ENCODE peak calls at places on chromosomes 12 and 14, in nine cellular contexts. D, N, Q, G, I, V, J, C and B are unnamed samples.

GRCh38 chr14:76715927-76716200 is 45.4 kb upstream of the VASH1 start:
- DNase-seq in D (no peak), N (no peak), Q (no peak), G (no peak), I (no peak), V (no peak), J (no peak), C (no peak), B (no peak)

GRCh38 chr12:82413994-82414393 is 55.7 kb downstream of the METTL25 start:
- DNase-seq in D (no peak), N (no peak), Q (peak), G (no peak), I (no peak), V (no peak), J (no peak), C (no peak), B (peak)

GRCh38 chr14:74348735-74349463 is 628 bp downstream of the VRTN start:
- DNase-seq in D (no peak), N (no peak), Q (no peak), G (no peak), I (no peak), V (no peak), J (no peak), C (no peak), B (no peak)

GRCh38 chr12:65956056-65956738 is 131.9 kb downstream of the HMGA2 start:
- DNase-seq in D (no peak), N (no peak), Q (no peak), G (no peak), I (no peak), V (no peak), J (no peak), C (no peak), B (no peak)

GRCh38 chr12:70876952-70877351 is 43.6 kb downstream of the PTPRR start:
- DNase-seq in D (no peak), N (peak), Q (peak), G (no peak), I (no peak), V (no peak), J (no peak), C (peak), B (peak)

GRCh38 chr12:131046813-131047788 is 93.4 kb downstream of the ADGRD1 start:
- DNase-seq in D (no peak), N (no peak), Q (no peak), G (no peak), I (peak), V (no peak), J (peak), C (no peak), B (no peak)

GRCh38 chr14:36976571-36977023 is 195.8 kb downstream of the SLC25A21 start:
- DNase-seq in D (no peak), N (peak), Q (peak), G (no peak), I (peak), V (no peak), J (no peak), C (no peak), B (peak)

GRCh38 chr14:104202259-104203070 is 64.1 kb downstream of the KIF26A start:
- DNase-seq in D (no peak), N (no peak), Q (no peak), G (no peak), I (no peak), V (no peak), J (no peak), C (no peak), B (no peak)

GRCh38 chr12:73486256-73486655 is 1051.4 kb upstream of the ATXN7L3B start:
- DNase-seq in D (no peak), N (no peak), Q (no peak), G (no peak), I (no peak), V (no peak), J (no peak), C (no peak), B (no peak)

GRCh38 chr12:93441111-93441616 is 583 bp downstream of the UBE2N start:
- DNase-seq in D (no peak), N (no peak), Q (no peak), G (peak), I (peak), V (peak), J (peak), C (peak), B (peak)

GRCh38 chr12:20950248-20950647 is 139.7 kb downstream of the SLCO1B3 start:
- DNase-seq in D (no peak), N (no peak), Q (peak), G (no peak), I (no peak), V (no peak), J (no peak), C (peak), B (peak)

GRCh38 chr12:71731439-71732356 is 23.0 kb upstream of the RAB21 start:
- DNase-seq in D (no peak), N (peak), Q (no peak), G (no peak), I (no peak), V (no peak), J (no peak), C (peak), B (no peak)

GRCh38 chr14:80364274-80364673 is 153.0 kb upstream of the DIO2 start:
- DNase-seq in D (no peak), N (peak), Q (no peak), G (no peak), I (no peak), V (no peak), J (no peak), C (peak), B (peak)

GRCh38 chr14:104341532-104342434 is 203.4 kb downstream of the KIF26A start:
- DNase-seq in D (no peak), N (peak), Q (no peak), G (no peak), I (peak), V (no peak), J (peak), C (peak), B (no peak)

GRCh38 chr14:95155044-95155443 is 2.3 kb downstream of the DICER1 start:
- DNase-seq in D (no peak), N (no peak), Q (no peak), G (no peak), I (no peak), V (no peak), J (no peak), C (no peak), B (no peak)

GRCh38 chr14:41606249-41607118 is at the start of gene LRFN5:
- DNase-seq in D (no peak), N (peak), Q (no peak), G (no peak), I (peak), V (no peak), J (peak), C (peak), B (peak)

GRCh38 chr14:98623806-98624430 is 648.1 kb downstream of the BCL11B start:
- DNase-seq in D (no peak), N (no peak), Q (no peak), G (no peak), I (no peak), V (no peak), J (no peak), C (no peak), B (no peak)

GRCh38 chr12:103771466-103771865 is 69.6 kb downstream of the NT5DC3 start:
- DNase-seq in D (no peak), N (peak), Q (no peak), G (no peak), I (no peak), V (no peak), J (no peak), C (peak), B (peak)

GRCh38 chr12:88371416-88372183 is 208.7 kb downstream of the KITLG start:
- DNase-seq in D (no peak), N (peak), Q (peak), G (no peak), I (peak), V (no peak), J (no peak), C (peak), B (peak)

GRCh38 chr14:37403656-37404055 is 191.4 kb downstream of the FOXA1 start:
- DNase-seq in D (no peak), N (no peak), Q (no peak), G (no peak), I (no peak), V (no peak), J (no peak), C (no peak), B (no peak)

GRCh38 chr12:132953771-132954170 is 2.3 kb downstream of the ZNF605 start:
- DNase-seq in D (no peak), N (no peak), Q (no peak), G (no peak), I (no peak), V (no peak), J (no peak), C (no peak), B (no peak)

GRCh38 chr14:69713976-69714716 is 52.8 kb upstream of the SRSF5 start:
- DNase-seq in D (no peak), N (no peak), Q (no peak), G (no peak), I (no peak), V (no peak), J (no peak), C (no peak), B (no peak)

GRCh38 chr12:46830731-46831334 is 5.0 kb upstream of the SLC38A4 start:
- DNase-seq in D (no peak), N (no peak), Q (peak), G (no peak), I (no peak), V (no peak), J (no peak), C (peak), B (peak)

GRCh38 chr14:102238766-102239165 is 66.2 kb downstream of the MOK start:
- DNase-seq in D (no peak), N (no peak), Q (no peak), G (no peak), I (no peak), V (no peak), J (no peak), C (no peak), B (no peak)

GRCh38 chr14:77612011-77612620 is 4.3 kb downstream of the SPTLC2 start:
- DNase-seq in D (peak), N (peak), Q (no peak), G (no peak), I (no peak), V (no peak), J (no peak), C (peak), B (peak)

GRCh38 chr12:65319680-65320193 is 41.3 kb downstream of the MSRB3 start:
- DNase-seq in D (no peak), N (no peak), Q (no peak), G (no peak), I (no peak), V (no peak), J (no peak), C (peak), B (no peak)

GRCh38 chr14:76710093-76711010 is 50.9 kb upstream of the VASH1 start:
- DNase-seq in D (peak), N (peak), Q (peak), G (no peak), I (no peak), V (no peak), J (no peak), C (peak), B (peak)

GRCh38 chr12:18439541-18439940 is 178.2 kb downstream of the PIK3C2G start:
- DNase-seq in D (no peak), N (no peak), Q (no peak), G (no peak), I (no peak), V (no peak), J (no peak), C (peak), B (peak)

GRCh38 chr12:115362319-115362976 is 678.5 kb upstream of the TBX3 start:
- DNase-seq in D (no peak), N (peak), Q (no peak), G (no peak), I (no peak), V (no peak), J (no peak), C (no peak), B (peak)

GRCh38 chr14:91918159-91918883 is 29.2 kb downstream of the FBLN5 start:
- DNase-seq in D (no peak), N (no peak), Q (no peak), G (no peak), I (no peak), V (no peak), J (no peak), C (peak), B (no peak)

GRCh38 chr14:102183922-102184677 is 44.4 kb downstream of the WDR20 start:
- DNase-seq in D (no peak), N (no peak), Q (no peak), G (no peak), I (no peak), V (no peak), J (no peak), C (no peak), B (no peak)

GRCh38 chr12:95705143-95705542 is 85.4 kb downstream of the NTN4 start:
- DNase-seq in D (no peak), N (no peak), Q (no peak), G (no peak), I (no peak), V (no peak), J (no peak), C (no peak), B (no peak)

GRCh38 chr12:107774349-107775029 is at the start of gene ASCL4:
- DNase-seq in D (no peak), N (no peak), Q (no peak), G (no peak), I (no peak), V (no peak), J (no peak), C (no peak), B (no peak)

GRCh38 chr12:119154435-119154818 is 24.3 kb upstream of the HSPB8 start:
- DNase-seq in D (no peak), N (no peak), Q (no peak), G (no peak), I (no peak), V (no peak), J (peak), C (no peak), B (no peak)

GRCh38 chr12:19301688-19302640 is 137.3 kb upstream of the AEBP2 start:
- DNase-seq in D (no peak), N (no peak), Q (no peak), G (no peak), I (no peak), V (no peak), J (no peak), C (no peak), B (no peak)

GRCh38 chr14:91012050-91012449 is 48.4 kb downstream of the RPS6KA5 start:
- DNase-seq in D (no peak), N (no peak), Q (no peak), G (no peak), I (no peak), V (no peak), J (no peak), C (no peak), B (no peak)

GRCh38 chr14:92105845-92106094 is 612 bp downstream of the ATXN3 start:
- DNase-seq in D (peak), N (peak), Q (no peak), G (no peak), I (peak), V (no peak), J (peak), C (no peak), B (no peak)

GRCh38 chr12:51969643-51970042 is 18.1 kb downstream of the ACVR1B start:
- DNase-seq in D (no peak), N (no peak), Q (no peak), G (no peak), I (no peak), V (no peak), J (no peak), C (no peak), B (no peak)

DNA sequence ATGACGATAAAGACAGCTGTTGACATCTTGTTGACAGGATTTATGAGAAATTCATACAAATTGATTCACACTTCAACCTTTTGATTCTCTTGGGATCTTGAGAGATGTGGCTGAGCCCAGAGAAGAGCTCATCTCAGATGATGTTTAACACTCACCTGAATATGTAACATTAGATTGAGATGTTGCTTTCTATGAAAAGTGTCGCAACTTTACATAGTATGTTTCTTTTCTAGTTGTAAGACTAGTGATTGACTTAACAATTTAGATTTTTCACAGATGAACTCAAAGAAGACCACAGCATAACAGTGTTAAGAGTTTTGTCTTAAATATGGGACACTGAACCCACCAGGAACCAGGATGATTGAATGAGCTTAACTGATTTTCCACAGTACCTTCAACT is 40.6 kb upstream of the P2RX7 start:
- DNase-seq in D (no peak), N (no peak), Q (no peak), G (no peak), I (no peak), V (no peak), J (no peak), C (no peak), B (no peak)
- H3K4me3 ChIP-seq in D (no peak), N (no peak), Q (no peak), G (no peak), I (no peak), V (no peak), J (no peak), C (no peak), B (no peak)

DNA sequence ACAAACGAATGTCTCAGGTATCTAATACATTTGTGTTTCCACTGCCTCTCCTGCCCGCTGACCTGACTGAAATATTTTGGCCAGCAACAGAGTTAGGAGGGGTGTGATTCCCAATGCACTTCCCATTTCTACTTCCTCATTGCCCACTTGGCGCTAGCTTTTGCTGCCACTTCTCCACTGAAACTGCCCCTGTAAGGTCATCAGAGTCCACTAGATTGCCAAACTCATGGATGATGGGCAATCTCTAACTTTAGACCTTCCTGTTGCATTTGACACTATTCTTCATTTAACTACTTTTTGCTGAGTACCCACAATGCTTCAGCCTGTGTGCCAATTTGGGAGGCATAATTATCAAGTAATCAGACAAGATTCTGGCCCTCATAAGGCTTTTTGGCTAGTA is 40.8 kb downstream of the GPR65 start:
- DNase-seq in D (no peak), N (no peak), Q (no peak), G (no peak), I (peak), V (no peak), J (no peak), C (no peak), B (no peak)
- H3K4me3 ChIP-seq in D (no peak), N (no peak), Q (no peak), G (no peak), I (no peak), V (no peak), J (no peak), C (no peak), B (no peak)

GRCh38 chr14:105862581-105863239 is 336.3 kb downstream of the TMEM121 start:
- DNase-seq in D (no peak), N (no peak), Q (no peak), G (no peak), I (peak), V (no peak), J (peak), C (no peak), B (no peak)

GRCh38 chr14:105859717-105860614 is 333.6 kb downstream of the TMEM121 start:
- DNase-seq in D (no peak), N (no peak), Q (no peak), G (peak), I (peak), V (peak), J (peak), C (no peak), B (no peak)

GRCh38 chr14:105858676-105859025 is 332.3 kb downstream of the TMEM121 start:
- DNase-seq in D (no peak), N (no peak), Q (no peak), G (no peak), I (peak), V (no peak), J (no peak), C (no peak), B (no peak)

GRCh38 chr14:105861985-105862465 is 335.6 kb downstream of the TMEM121 start:
- DNase-seq in D (no peak), N (no peak), Q (no peak), G (no peak), I (peak), V (no peak), J (peak), C (no peak), B (no peak)

DNA sequence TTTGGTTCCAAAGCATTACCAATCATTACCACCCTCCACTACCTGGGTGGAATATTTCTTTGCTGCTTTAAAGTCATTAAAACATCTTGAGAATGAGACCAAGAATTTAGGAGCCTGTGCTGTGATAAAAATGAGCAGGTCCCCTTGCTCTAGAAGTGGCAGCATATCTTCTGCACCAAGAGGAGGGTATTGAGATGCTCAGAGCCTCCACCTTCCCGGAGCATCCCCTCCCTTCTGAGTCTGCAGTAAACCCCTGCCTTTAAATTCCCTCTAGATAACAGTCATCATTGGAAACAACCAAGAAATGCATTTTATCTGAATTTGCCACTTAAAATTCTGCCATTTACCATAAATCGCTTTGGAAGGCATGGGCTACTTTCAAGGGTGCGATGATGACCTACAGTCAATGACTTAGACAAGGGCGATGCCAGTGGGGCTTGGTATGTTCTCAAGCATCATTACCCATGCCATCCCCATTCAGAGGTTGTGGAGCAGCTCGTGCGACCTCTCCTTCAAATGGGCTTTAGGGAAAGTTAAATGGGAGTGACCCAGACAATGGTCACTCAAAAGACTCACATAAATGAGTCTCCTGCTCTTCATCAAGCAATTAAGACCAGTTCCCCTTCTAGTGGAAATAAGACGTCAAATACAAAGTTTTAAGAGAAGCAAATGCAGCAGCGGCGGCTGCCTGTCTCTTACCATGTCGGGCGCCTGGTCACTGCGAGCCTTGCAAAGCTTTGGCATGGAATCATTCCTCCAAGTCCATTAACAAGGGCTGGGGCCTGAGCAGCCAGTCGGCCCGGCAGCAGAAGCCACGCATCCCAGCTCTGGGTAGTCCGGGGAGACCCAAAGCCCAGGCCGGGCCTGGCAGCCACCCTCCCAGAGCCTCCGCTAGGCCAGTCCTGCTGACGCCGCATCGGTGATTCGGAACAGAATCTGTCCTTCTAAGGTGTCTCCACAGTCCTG is 334.5 kb downstream of the TMEM121 start:
- DNase-seq in D (no peak), N (no peak), Q (no peak), G (no peak), I (peak), V (no peak), J (peak), C (no peak), B (no peak)
- H3K4me3 ChIP-seq in D (no peak), N (no peak), Q (no peak), G (no peak), I (no peak), V (no peak), J (peak), C (no peak), B (no peak)

GRCh38 chr12:110431957-110432587 is 18.1 kb downstream of the ARPC3 start:
- DNase-seq in D (no peak), N (no peak), Q (no peak), G (no peak), I (no peak), V (no peak), J (no peak), C (no peak), B (no peak)
- H3K4me3 ChIP-seq in D (peak), N (peak), Q (no peak), G (no peak), I (no peak), V (no peak), J (peak), C (peak), B (peak)